ENCODE peak calls at places on chromosomes 16 and 17, in six cellular contexts. H is IMR-90, T is A549, E is K562, A is GM12878, L is SK-N-SH. R is an unnamed sample.

GRCh38 chr16:10851512-10851911 is 25.5 kb upstream of the CIITA start:
- DNase-seq in H (no peak), T (no peak), E (no peak), A (no peak), L (no peak), R (no peak)

GRCh38 chr16:27317738-27318398 is 4.1 kb downstream of the IL4R start:
- DNase-seq in H (no peak), T (no peak), E (no peak), A (no peak), L (no peak), R (no peak)

GRCh38 chr17:2435852-2436251 is 35.0 kb upstream of the MNT start:
- DNase-seq in H (no peak), T (no peak), E (no peak), A (no peak), L (no peak), R (no peak)

GRCh38 chr16:87484487-87485331 is 8.1 kb downstream of the ZCCHC14 start:
- DNase-seq in H (no peak), T (no peak), E (no peak), A (no peak), L (no peak), R (peak)

GRCh38 chr17:19264681-19265080 is 27.5 kb downstream of the EPN2 start:
- DNase-seq in H (no peak), T (no peak), E (no peak), A (no peak), L (no peak), R (no peak)

GRCh38 chr16:86303787-86304685 is 206.3 kb upstream of the FOXF1 start:
- DNase-seq in H (peak), T (no peak), E (no peak), A (no peak), L (no peak), R (no peak)

GRCh38 chr16:72952404-72953301 is 95.3 kb downstream of the ZFHX3 start:
- DNase-seq in H (peak), T (no peak), E (no peak), A (no peak), L (peak), R (no peak)

GRCh38 chr17:14886200-14886739 is 378.9 kb downstream of the PMP22 start:
- DNase-seq in H (no peak), T (peak), E (no peak), A (no peak), L (no peak), R (peak)

GRCh38 chr17:31068291-31068690 is 26.5 kb upstream of the NF1 start:
- DNase-seq in H (peak), T (peak), E (peak), A (no peak), L (peak), R (peak)

GRCh38 chr17:8631554-8631877 is 991 bp upstream of the MYH10 start:
- DNase-seq in H (peak), T (no peak), E (no peak), A (no peak), L (no peak), R (no peak)

GRCh38 chr16:48157302-48157701 is 1.5 kb upstream of the ABCC12 start:
- DNase-seq in H (no peak), T (no peak), E (no peak), A (no peak), L (no peak), R (no peak)

GRCh38 chr17:82736511-82737185 is 1.2 kb downstream of the FN3K start:
- DNase-seq in H (no peak), T (no peak), E (no peak), A (no peak), L (no peak), R (no peak)

GRCh38 chr16:73483934-73484712 is 436.2 kb upstream of the ZFHX3 start:
- DNase-seq in H (no peak), T (no peak), E (no peak), A (no peak), L (peak), R (no peak)

GRCh38 chr16:68991075-68991474 is 114.4 kb upstream of the HAS3 start:
- DNase-seq in H (no peak), T (no peak), E (no peak), A (no peak), L (no peak), R (no peak)

GRCh38 chr17:21090889-21091618 is 35.7 kb upstream of the DHRS7B start:
- DNase-seq in H (peak), T (no peak), E (no peak), A (no peak), L (no peak), R (no peak)

GRCh38 chr17:76888661-76889060 is 20.5 kb downstream of the MGAT5B start:
- DNase-seq in H (no peak), T (no peak), E (peak), A (no peak), L (no peak), R (peak)

GRCh38 chr16:27816561-27816960 is 247.0 kb downstream of the GSG1L start:
- DNase-seq in H (no peak), T (no peak), E (no peak), A (no peak), L (peak), R (no peak)

GRCh38 chr17:48001187-48001586 is 30.3 kb downstream of the CDK5RAP3 start:
- DNase-seq in H (peak), T (no peak), E (no peak), A (no peak), L (no peak), R (no peak)

GRCh38 chr17:31095239-31096105 is 695 bp downstream of the NF1 start:
- DNase-seq in H (peak), T (peak), E (peak), A (no peak), L (peak), R (peak)

GRCh38 chr16:77618011-77618410 is 104.3 kb upstream of the NUDT7 start:
- DNase-seq in H (no peak), T (no peak), E (no peak), A (no peak), L (no peak), R (no peak)
- TF ChIP-seq SMC3 in H (no peak), T (no peak), E (no peak), A (no peak), L (no peak), R (no peak)

GRCh38 chr17:41734139-41734948 is at the start of gene HAP1:
- DNase-seq in H (peak), T (peak), E (no peak), A (no peak), L (peak), R (no peak)
- TF ChIP-seq SMC3 in H (no peak), T (no peak), E (no peak), A (no peak), L (no peak), R (no peak)

DNA sequence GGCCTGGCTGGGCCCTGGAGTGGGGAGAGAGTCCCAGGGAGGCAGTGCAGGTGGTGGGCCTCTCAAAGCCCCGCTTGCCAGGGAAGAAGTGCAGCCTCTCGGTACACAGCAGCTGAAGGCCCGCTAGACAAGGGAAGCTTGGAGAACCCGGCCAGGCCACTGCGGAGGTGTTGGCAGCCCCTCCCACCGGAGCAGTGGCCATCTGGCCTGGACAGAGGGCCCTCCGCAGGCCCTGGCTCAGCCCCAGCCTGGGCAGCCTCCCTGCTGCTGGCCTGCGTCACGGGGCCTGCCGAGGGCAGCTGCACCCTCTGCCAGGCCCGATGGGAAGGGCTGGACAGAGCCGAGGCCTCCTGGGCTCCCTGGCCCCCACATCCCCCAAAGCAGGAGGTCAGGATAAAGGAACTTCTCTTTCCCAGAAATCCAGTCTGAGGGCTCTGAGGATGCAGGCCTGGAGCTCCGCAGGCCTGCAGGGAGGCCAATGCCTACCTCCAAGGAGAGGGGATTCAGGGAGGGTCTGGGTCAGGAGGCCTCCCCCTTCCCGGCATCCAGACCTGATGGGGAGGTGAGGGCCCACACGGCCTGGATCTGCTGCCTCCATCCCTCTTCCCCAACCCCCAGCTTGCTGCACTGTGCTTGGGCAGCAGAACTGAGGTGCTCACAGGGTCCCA is 4.3 kb downstream of the SPPL2C start:
- DNase-seq in H (no peak), T (no peak), E (no peak), A (no peak), L (peak), R (no peak)
- TF ChIP-seq SMC3 in H (no peak), T (no peak), E (no peak), A (no peak), L (peak), R (no peak)

GRCh38 chr17:78435330-78436005 is 57.0 kb downstream of the PGS1 start:
- DNase-seq in H (no peak), T (no peak), E (no peak), A (no peak), L (no peak), R (no peak)

GRCh38 chr17:78438271-78438691 is 59.8 kb downstream of the PGS1 start:
- DNase-seq in H (no peak), T (no peak), E (no peak), A (no peak), L (no peak), R (no peak)

GRCh38 chr17:78434455-78435329 is 56.2 kb downstream of the PGS1 start:
- DNase-seq in H (no peak), T (no peak), E (no peak), A (no peak), L (no peak), R (no peak)

GRCh38 chr17:78438694-78439325 is 60.4 kb downstream of the PGS1 start:
- DNase-seq in H (no peak), T (no peak), E (no peak), A (no peak), L (no peak), R (no peak)

GRCh38 chr17:78437508-78438169 is 59.2 kb downstream of the PGS1 start:
- DNase-seq in H (no peak), T (no peak), E (no peak), A (no peak), L (no peak), R (no peak)
- TF ChIP-seq SMC3 in H (no peak), T (no peak), E (no peak), A (no peak), L (no peak), R (no peak)

GRCh38 chr16:67551091-67551490 is 11.2 kb upstream of the CTCF start:
- DNase-seq in H (no peak), T (no peak), E (no peak), A (no peak), L (no peak), R (no peak)

GRCh38 chr16:67549240-67549639 is 13.1 kb upstream of the CTCF start:
- DNase-seq in H (no peak), T (no peak), E (no peak), A (no peak), L (no peak), R (no peak)

GRCh38 chr16:67551972-67552371 is 10.4 kb upstream of the CTCF start:
- DNase-seq in H (no peak), T (no peak), E (no peak), A (no peak), L (no peak), R (no peak)

GRCh38 chr16:67549936-67550335 is 12.4 kb upstream of the CTCF start:
- DNase-seq in H (no peak), T (no peak), E (no peak), A (no peak), L (no peak), R (no peak)

DNA sequence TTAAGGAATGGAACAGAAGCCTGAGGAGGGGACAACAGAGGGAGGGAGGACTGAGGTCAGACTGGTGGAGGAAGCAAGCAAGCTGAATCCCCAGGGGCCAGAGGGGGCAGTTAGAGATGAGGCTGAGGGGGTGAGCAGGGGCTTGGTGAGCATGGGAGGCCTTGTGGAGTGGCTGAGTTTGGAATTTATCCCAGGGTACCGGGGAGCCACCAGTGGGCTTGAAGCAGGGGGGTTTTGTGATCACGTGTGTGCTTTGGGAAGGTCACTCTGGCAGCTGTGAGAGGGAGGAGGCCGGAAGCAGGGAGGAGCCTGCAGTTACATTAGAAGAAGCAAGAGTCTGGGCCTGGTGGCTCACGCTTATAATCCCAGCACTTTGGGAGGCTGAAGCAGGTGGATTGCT is 9.8 kb upstream of the CTCF start:
- DNase-seq in H (no peak), T (no peak), E (no peak), A (no peak), L (no peak), R (no peak)
- TF ChIP-seq SMC3 in H (no peak), T (no peak), E (no peak), A (no peak), L (no peak), R (no peak)

GRCh38 chr16:49484454-49484853 is 110.8 kb downstream of the C16orf78 start:
- DNase-seq in H (no peak), T (no peak), E (peak), A (no peak), L (peak), R (no peak)
- TF ChIP-seq SMC3 in H (no peak), T (no peak), E (no peak), A (no peak), L (no peak), R (no peak)

DNA sequence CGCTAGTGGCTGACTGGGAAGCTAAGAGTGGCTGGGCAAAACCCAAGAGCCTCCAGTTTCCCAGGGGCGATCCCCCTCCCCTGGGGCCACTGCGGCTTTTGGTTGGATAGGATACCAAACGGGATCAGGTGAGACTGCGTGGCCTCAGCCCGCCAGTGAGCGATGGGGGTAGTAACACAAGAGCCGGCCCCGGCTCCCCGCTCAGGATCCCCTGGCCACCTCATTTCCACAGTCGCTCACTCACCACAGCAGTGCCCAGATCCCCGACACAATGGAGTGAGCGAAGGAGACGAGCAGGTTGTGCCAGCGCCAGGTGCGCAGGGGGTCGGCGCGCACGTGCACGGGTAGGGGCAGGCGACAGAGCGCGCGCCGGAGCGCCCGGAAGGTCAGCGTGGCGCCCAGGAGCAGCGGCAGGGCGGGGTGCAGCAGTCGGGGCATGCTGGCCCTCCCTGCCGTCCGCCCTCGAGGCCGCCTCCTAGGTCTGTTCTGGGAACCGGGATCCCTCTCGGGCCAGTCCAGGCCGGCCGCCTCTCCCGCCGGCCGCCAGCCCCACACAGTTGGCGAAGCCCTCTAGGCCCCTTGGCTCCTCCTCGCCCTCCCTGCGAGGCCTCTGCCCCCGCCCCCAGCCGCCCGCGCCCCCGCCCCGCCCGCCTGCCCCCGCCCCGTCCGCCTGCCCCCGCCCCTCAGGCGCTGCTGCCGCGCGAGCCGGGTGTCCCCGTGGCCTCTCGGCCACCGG is at the start of gene TLCD1:
- DNase-seq in H (peak), T (peak), E (peak), A (no peak), L (peak), R (peak)
- TF ChIP-seq SMC3 in H (no peak), T (no peak), E (no peak), A (no peak), L (no peak), R (no peak)

DNA sequence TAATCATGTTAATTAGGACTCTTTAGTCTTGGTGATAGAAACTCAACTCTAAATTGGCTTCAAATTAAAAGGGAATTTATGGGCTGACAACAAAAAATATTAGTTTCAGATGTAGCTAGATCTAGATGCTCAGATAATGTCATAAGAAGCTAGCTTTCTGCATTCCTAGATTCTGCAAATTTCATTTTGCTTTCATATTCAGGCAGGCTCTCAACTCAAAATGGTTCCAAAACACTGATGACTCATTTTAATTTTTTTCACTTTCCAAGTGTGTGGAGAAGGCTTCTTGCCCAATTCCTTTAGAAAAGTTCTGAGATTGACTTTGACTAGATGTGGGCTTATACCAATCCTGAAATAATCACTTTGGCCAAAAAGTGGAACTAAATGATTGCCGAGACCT is 236.7 kb upstream of the GOT2 start:
- DNase-seq in H (no peak), T (no peak), E (no peak), A (no peak), L (no peak), R (no peak)
- TF ChIP-seq SMC3 in H (no peak), T (no peak), E (no peak), A (no peak), L (no peak), R (no peak)